ENCODE peak calls at places on chromosome 2, in six cellular contexts. Q, D, S, J, V and E are unnamed samples.

GRCh38 chr2:105645971-105646370 is 98.7 kb upstream of the NCK2 start:
- DNase-seq in Q (no peak), D (no peak), S (no peak), J (no peak), V (no peak), E (no peak)

GRCh38 chr2:235677276-235677788 is 183.5 kb downstream of the AGAP1 start:
- DNase-seq in Q (no peak), D (no peak), S (no peak), J (no peak), V (no peak), E (no peak)

GRCh38 chr2:12620759-12621158 is 96.0 kb upstream of the TRIB2 start:
- DNase-seq in Q (no peak), D (no peak), S (no peak), J (no peak), V (no peak), E (no peak)

GRCh38 chr2:2103320-2103719 is 227.8 kb downstream of the MYT1L start:
- DNase-seq in Q (no peak), D (no peak), S (no peak), J (peak), V (no peak), E (no peak)

GRCh38 chr2:188042412-188042811 is 249.3 kb upstream of the GULP1 start:
- DNase-seq in Q (no peak), D (no peak), S (no peak), J (no peak), V (no peak), E (no peak)

GRCh38 chr2:229370484-229370883 is 99.4 kb upstream of the PID1 start:
- DNase-seq in Q (no peak), D (no peak), S (no peak), J (no peak), V (no peak), E (no peak)

GRCh38 chr2:24418166-24418843 is 58.0 kb upstream of the ITSN2 start:
- DNase-seq in Q (no peak), D (no peak), S (no peak), J (no peak), V (no peak), E (no peak)

GRCh38 chr2:218396688-218397501 is 2.8 kb upstream of the CTDSP1 start:
- DNase-seq in Q (peak), D (peak), S (peak), J (peak), V (peak), E (peak)

GRCh38 chr2:165471349-165471975 is 2.0 kb downstream of the CSRNP3 start:
- DNase-seq in Q (no peak), D (no peak), S (no peak), J (no peak), V (no peak), E (no peak)